ENCODE peak calls at places on chromosomes 6 and 20, in seven cellular contexts. One of them, this sample, is unnamed. For H3K4me1, the result is how much of the 10 kb centered on the place peaks cover.

GRCh38 chr20:38298768-38299288 is 5.1 kb upstream of the BPI start:
- DNase-seq in uterus: peak
- DNase-seq in NT2/D1: no peak
- DNase-seq in Caco-2: no peak
- DNase-seq in IMR-90: peak
- DNase-seq in esophagus squamous epithelium: no peak
- DNase-seq in hepatocyte: peak
- DNase-seq in this sample: no peak

GRCh38 chr6:160293844-160294243 is 35.2 kb upstream of the SLC22A2 start:
- DNase-seq in uterus: no peak
- DNase-seq in NT2/D1: no peak
- DNase-seq in Caco-2: peak
- DNase-seq in IMR-90: no peak
- DNase-seq in esophagus squamous epithelium: no peak
- DNase-seq in hepatocyte: peak
- DNase-seq in this sample: no peak

GRCh38 chr6:115830895-115831294 is 229.8 kb downstream of the FRK start:
- DNase-seq in uterus: no peak
- DNase-seq in NT2/D1: no peak
- DNase-seq in Caco-2: no peak
- DNase-seq in IMR-90: no peak
- DNase-seq in esophagus squamous epithelium: no peak
- DNase-seq in hepatocyte: peak
- DNase-seq in this sample: no peak

GRCh38 chr6:16229710-16230109 is 8.7 kb upstream of the GMPR start:
- DNase-seq in uterus: no peak
- DNase-seq in NT2/D1: no peak
- DNase-seq in Caco-2: no peak
- DNase-seq in IMR-90: no peak
- DNase-seq in esophagus squamous epithelium: no peak
- DNase-seq in hepatocyte: no peak
- DNase-seq in this sample: no peak

GRCh38 chr6:145315982-145316600 is 419.2 kb downstream of the EPM2A start:
- DNase-seq in uterus: no peak
- DNase-seq in NT2/D1: peak
- DNase-seq in Caco-2: no peak
- DNase-seq in IMR-90: peak
- DNase-seq in esophagus squamous epithelium: no peak
- DNase-seq in hepatocyte: no peak
- DNase-seq in this sample: no peak

GRCh38 chr20:48928832-48929725 is 7.6 kb downstream of the ARFGEF2 start:
- DNase-seq in uterus: no peak
- DNase-seq in NT2/D1: no peak
- DNase-seq in Caco-2: no peak
- DNase-seq in IMR-90: peak
- DNase-seq in esophagus squamous epithelium: no peak
- DNase-seq in hepatocyte: peak
- DNase-seq in this sample: no peak

GRCh38 chr20:37729909-37730308 is 36.1 kb downstream of the CTNNBL1 start:
- DNase-seq in uterus: no peak
- DNase-seq in NT2/D1: no peak
- DNase-seq in Caco-2: no peak
- DNase-seq in IMR-90: peak
- DNase-seq in esophagus squamous epithelium: no peak
- DNase-seq in hepatocyte: no peak
- DNase-seq in this sample: no peak

GRCh38 chr20:23143098-23143497 is 57.0 kb upstream of the CD93 start:
- DNase-seq in uterus: peak
- DNase-seq in NT2/D1: no peak
- DNase-seq in Caco-2: no peak
- DNase-seq in IMR-90: peak
- DNase-seq in esophagus squamous epithelium: no peak
- DNase-seq in hepatocyte: peak
- DNase-seq in this sample: no peak

GRCh38 chr6:5837323-5837722 is 169.4 kb downstream of the NRN1 start:
- DNase-seq in uterus: no peak
- DNase-seq in NT2/D1: no peak
- DNase-seq in Caco-2: no peak
- DNase-seq in IMR-90: no peak
- DNase-seq in esophagus squamous epithelium: no peak
- DNase-seq in hepatocyte: no peak
- DNase-seq in this sample: no peak

GRCh38 chr6:43797919-43798318 is 27.9 kb downstream of the VEGFA start:
- DNase-seq in uterus: no peak
- DNase-seq in NT2/D1: no peak
- DNase-seq in Caco-2: no peak
- DNase-seq in IMR-90: no peak
- DNase-seq in esophagus squamous epithelium: no peak
- DNase-seq in hepatocyte: no peak
- DNase-seq in this sample: no peak

GRCh38 chr20:19335341-19335740 is 122.9 kb downstream of the SLC24A3 start:
- DNase-seq in uterus: no peak
- DNase-seq in NT2/D1: no peak
- DNase-seq in Caco-2: no peak
- DNase-seq in IMR-90: no peak
- DNase-seq in esophagus squamous epithelium: no peak
- DNase-seq in hepatocyte: no peak
- DNase-seq in this sample: no peak

GRCh38 chr6:3264356-3264755 is 5.6 kb downstream of the PSMG4 start:
- DNase-seq in uterus: no peak
- DNase-seq in NT2/D1: no peak
- DNase-seq in Caco-2: no peak
- DNase-seq in IMR-90: no peak
- DNase-seq in esophagus squamous epithelium: no peak
- DNase-seq in hepatocyte: no peak
- DNase-seq in this sample: no peak

GRCh38 chr6:168916576-168917207 is 337.0 kb downstream of the THBS2 start:
- DNase-seq in uterus: no peak
- DNase-seq in NT2/D1: no peak
- DNase-seq in Caco-2: no peak
- DNase-seq in IMR-90: no peak
- DNase-seq in esophagus squamous epithelium: no peak
- DNase-seq in hepatocyte: no peak
- DNase-seq in this sample: no peak

GRCh38 chr6:85364354-85364753 is 85.5 kb upstream of the NT5E start:
- DNase-seq in uterus: no peak
- DNase-seq in NT2/D1: no peak
- DNase-seq in Caco-2: no peak
- DNase-seq in IMR-90: peak
- DNase-seq in esophagus squamous epithelium: no peak
- DNase-seq in hepatocyte: peak
- DNase-seq in this sample: no peak

GRCh38 chr6:150857062-150857905 is 8.2 kb upstream of the MTHFD1L start:
- DNase-seq in uterus: peak
- DNase-seq in NT2/D1: no peak
- DNase-seq in Caco-2: no peak
- DNase-seq in IMR-90: peak
- DNase-seq in esophagus squamous epithelium: no peak
- DNase-seq in hepatocyte: peak
- DNase-seq in this sample: peak

GRCh38 chr6:40436685-40437604 is 150.2 kb downstream of the LRFN2 start:
- DNase-seq in uterus: no peak
- DNase-seq in NT2/D1: no peak
- DNase-seq in Caco-2: no peak
- DNase-seq in IMR-90: no peak
- DNase-seq in esophagus squamous epithelium: no peak
- DNase-seq in hepatocyte: no peak
- DNase-seq in this sample: peak

GRCh38 chr6:74588094-74588493 is 617.8 kb downstream of the COL12A1 start:
- DNase-seq in uterus: no peak
- DNase-seq in NT2/D1: no peak
- DNase-seq in Caco-2: no peak
- DNase-seq in IMR-90: no peak
- DNase-seq in esophagus squamous epithelium: no peak
- DNase-seq in hepatocyte: no peak
- DNase-seq in this sample: no peak

GRCh38 chr20:62238569-62239277 is 402 bp downstream of the OSBPL2 start:
- DNase-seq in uterus: no peak
- DNase-seq in NT2/D1: no peak
- DNase-seq in Caco-2: peak
- DNase-seq in IMR-90: no peak
- DNase-seq in esophagus squamous epithelium: no peak
- DNase-seq in hepatocyte: peak
- DNase-seq in this sample: no peak

GRCh38 chr6:77092971-77093370 is 370.3 kb downstream of the HTR1B start:
- DNase-seq in uterus: no peak
- DNase-seq in NT2/D1: no peak
- DNase-seq in Caco-2: no peak
- DNase-seq in IMR-90: peak
- DNase-seq in esophagus squamous epithelium: no peak
- DNase-seq in hepatocyte: no peak
- DNase-seq in this sample: no peak

GRCh38 chr6:42315991-42316378 is 98.3 kb upstream of the MRPS10 start:
- DNase-seq in uterus: peak
- DNase-seq in NT2/D1: peak
- DNase-seq in Caco-2: peak
- DNase-seq in IMR-90: peak
- DNase-seq in esophagus squamous epithelium: no peak
- DNase-seq in hepatocyte: peak
- DNase-seq in this sample: no peak

GRCh38 chr20:49381558-49382493 is 100.6 kb downstream of the KCNB1 start:
- DNase-seq in uterus: peak
- DNase-seq in NT2/D1: no peak
- DNase-seq in Caco-2: no peak
- DNase-seq in IMR-90: peak
- DNase-seq in esophagus squamous epithelium: no peak
- DNase-seq in hepatocyte: peak
- DNase-seq in this sample: no peak

GRCh38 chr6:71454083-71454482 is 165.5 kb downstream of the OGFRL1 start:
- DNase-seq in uterus: no peak
- DNase-seq in NT2/D1: no peak
- DNase-seq in Caco-2: no peak
- DNase-seq in IMR-90: no peak
- DNase-seq in esophagus squamous epithelium: no peak
- DNase-seq in hepatocyte: no peak
- DNase-seq in this sample: no peak

GRCh38 chr20:43365691-43366090 is 92.0 kb upstream of the SRSF6 start:
- DNase-seq in uterus: no peak
- DNase-seq in NT2/D1: no peak
- DNase-seq in Caco-2: no peak
- DNase-seq in IMR-90: no peak
- DNase-seq in esophagus squamous epithelium: no peak
- DNase-seq in hepatocyte: no peak
- DNase-seq in this sample: no peak

GRCh38 chr20:57188056-57188455 is 78.4 kb downstream of the BMP7 start:
- DNase-seq in uterus: no peak
- DNase-seq in NT2/D1: no peak
- DNase-seq in Caco-2: no peak
- DNase-seq in IMR-90: no peak
- DNase-seq in esophagus squamous epithelium: no peak
- DNase-seq in hepatocyte: no peak
- DNase-seq in this sample: no peak

GRCh38 chr6:89985744-89986493 is 91.7 kb downstream of the GJA10 start:
- DNase-seq in uterus: no peak
- DNase-seq in NT2/D1: no peak
- DNase-seq in Caco-2: no peak
- DNase-seq in IMR-90: peak
- DNase-seq in esophagus squamous epithelium: no peak
- DNase-seq in hepatocyte: peak
- DNase-seq in this sample: no peak

GRCh38 chr6:1770435-1770843 is 160.7 kb downstream of the FOXC1 start:
- DNase-seq in uterus: no peak
- DNase-seq in NT2/D1: no peak
- DNase-seq in Caco-2: no peak
- DNase-seq in IMR-90: peak
- DNase-seq in esophagus squamous epithelium: no peak
- DNase-seq in hepatocyte: no peak
- DNase-seq in this sample: no peak

GRCh38 chr6:142985286-142985685 is 40.3 kb upstream of the HIVEP2 start:
- DNase-seq in uterus: no peak
- DNase-seq in NT2/D1: no peak
- DNase-seq in Caco-2: no peak
- DNase-seq in IMR-90: no peak
- DNase-seq in esophagus squamous epithelium: no peak
- DNase-seq in hepatocyte: no peak
- DNase-seq in this sample: no peak

GRCh38 chr6:38213275-38213674 is 393.7 kb downstream of the ZFAND3 start:
- DNase-seq in uterus: no peak
- DNase-seq in NT2/D1: no peak
- DNase-seq in Caco-2: no peak
- DNase-seq in IMR-90: no peak
- DNase-seq in esophagus squamous epithelium: no peak
- DNase-seq in hepatocyte: no peak
- DNase-seq in this sample: peak
- H3K4me1 ChIP-seq in uterus: under half
- H3K4me1 ChIP-seq in NT2/D1: under half
- H3K4me1 ChIP-seq in Caco-2: under half
- H3K4me1 ChIP-seq in IMR-90: under half
- H3K4me1 ChIP-seq in esophagus squamous epithelium: under half
- H3K4me1 ChIP-seq in hepatocyte: under half
- H3K4me1 ChIP-seq in this sample: under half

DNA sequence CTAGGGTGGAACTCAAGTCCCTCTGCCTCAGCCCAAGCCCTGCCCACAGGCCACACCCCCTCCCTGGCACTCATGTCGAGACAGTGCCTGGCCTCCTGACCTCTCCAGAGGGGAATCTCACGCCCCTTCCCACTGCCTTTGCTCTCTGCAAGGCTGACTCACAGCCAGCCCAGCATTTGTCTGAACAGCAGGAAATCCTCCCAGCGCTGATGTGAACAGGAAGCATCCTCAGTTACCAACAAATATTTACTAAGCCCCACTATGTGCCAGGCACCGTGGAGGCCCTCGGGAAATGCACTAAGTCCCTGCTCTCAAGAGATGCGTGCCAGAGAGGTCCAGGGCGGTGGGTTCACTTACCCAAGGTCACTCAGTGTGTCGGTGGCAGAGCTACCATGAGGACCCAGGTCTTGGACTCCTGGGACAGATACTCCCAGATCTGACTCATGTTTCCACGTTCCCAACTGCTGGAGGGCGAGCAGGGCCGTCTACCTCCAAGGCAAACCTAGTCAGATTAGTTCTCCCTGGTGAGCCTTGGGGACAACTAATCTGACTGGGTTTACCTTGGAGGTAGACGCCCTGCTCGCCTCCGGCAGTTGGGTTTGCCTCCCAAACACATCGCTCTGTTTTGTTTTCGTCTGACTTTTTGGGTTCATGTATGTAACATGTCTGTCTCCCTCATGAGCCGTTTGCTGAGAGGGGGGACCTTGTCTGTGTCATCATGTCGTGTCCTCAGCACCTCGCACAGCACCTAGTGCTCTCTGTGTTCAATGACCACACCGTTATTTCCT is 7.7 kb downstream of the ADA start:
- DNase-seq in uterus: peak
- DNase-seq in NT2/D1: peak
- DNase-seq in Caco-2: peak
- DNase-seq in IMR-90: peak
- DNase-seq in esophagus squamous epithelium: no peak
- DNase-seq in hepatocyte: peak
- DNase-seq in this sample: peak
- H3K4me1 ChIP-seq in uterus: under half
- H3K4me1 ChIP-seq in NT2/D1: under half
- H3K4me1 ChIP-seq in Caco-2: under half
- H3K4me1 ChIP-seq in IMR-90: under half
- H3K4me1 ChIP-seq in esophagus squamous epithelium: half or more
- H3K4me1 ChIP-seq in hepatocyte: under half
- H3K4me1 ChIP-seq in this sample: under half

GRCh38 chr6:36516991-36517390 is 30.3 kb downstream of the STK38 start:
- DNase-seq in uterus: no peak
- DNase-seq in NT2/D1: no peak
- DNase-seq in Caco-2: no peak
- DNase-seq in IMR-90: no peak
- DNase-seq in esophagus squamous epithelium: no peak
- DNase-seq in hepatocyte: no peak
- DNase-seq in this sample: no peak
- H3K4me1 ChIP-seq in uterus: under half
- H3K4me1 ChIP-seq in NT2/D1: under half
- H3K4me1 ChIP-seq in Caco-2: under half
- H3K4me1 ChIP-seq in IMR-90: under half
- H3K4me1 ChIP-seq in esophagus squamous epithelium: under half
- H3K4me1 ChIP-seq in hepatocyte: under half
- H3K4me1 ChIP-seq in this sample: under half

GRCh38 chr6:24240943-24241342 is 114.9 kb downstream of the NRSN1 start:
- DNase-seq in uterus: no peak
- DNase-seq in NT2/D1: no peak
- DNase-seq in Caco-2: no peak
- DNase-seq in IMR-90: no peak
- DNase-seq in esophagus squamous epithelium: no peak
- DNase-seq in hepatocyte: no peak
- DNase-seq in this sample: no peak
- H3K4me1 ChIP-seq in uterus: under half
- H3K4me1 ChIP-seq in NT2/D1: under half
- H3K4me1 ChIP-seq in Caco-2: under half
- H3K4me1 ChIP-seq in IMR-90: under half
- H3K4me1 ChIP-seq in esophagus squamous epithelium: under half
- H3K4me1 ChIP-seq in hepatocyte: under half
- H3K4me1 ChIP-seq in this sample: under half